ENCODE peak calls at places on chromosomes 12 and 14, in five cellular contexts. U is BE2C, B is IMR-90, S is Calu3, E is colonic mucosa. Z is an unnamed sample.

GRCh38 chr12:6684609-6685008 is 4.6 kb downstream of the ZNF384 start:
- DNase-seq in U (peak; percentile 67), E (peak; percentile 49), B (peak; percentile 16), S (peak; percentile 23), Z (no peak)

GRCh38 chr12:47808574-47809380 is 10.9 kb downstream of the HDAC7 start:
- DNase-seq in S (no peak), E (no peak), U (no peak), B (peak; percentile 44), Z (no peak)

GRCh38 chr14:103724116-103724515 is 8.5 kb downstream of the ZFYVE21 start:
- DNase-seq in S (no peak), U (peak; percentile 76), E (no peak), B (peak; percentile 36), Z (no peak)

GRCh38 chr12:3129301-3130052 is 52.3 kb downstream of the TSPAN9 start:
- DNase-seq in S (no peak), U (no peak), B (peak; percentile 88), E (no peak), Z (no peak)

GRCh38 chr12:12723681-12724420 is 6.7 kb downstream of the CDKN1B start:
- DNase-seq in B (peak; percentile 25), E (peak; percentile 52), S (peak; percentile 32), U (peak; percentile 48), Z (no peak)

GRCh38 chr14:29681308-29681707 is 246.3 kb downstream of the PRKD1 start:
- DNase-seq in U (no peak), B (peak; percentile 26), S (no peak), E (no peak), Z (no peak)

GRCh38 chr12:28172434-28173030 is 17.7 kb upstream of the CCDC91 start:
- DNase-seq in E (peak; percentile 33), B (peak; percentile 68), U (peak; percentile 42), S (peak; percentile 43), Z (peak; percentile 19)

GRCh38 chr14:104087505-104087904 is 2.0 kb downstream of the ASPG start:
- DNase-seq in U (peak; percentile 7), B (no peak), E (peak; percentile 27), S (no peak), Z (no peak)

GRCh38 chr14:30541318-30541717 is 17.6 kb upstream of the G2E3 start:
- DNase-seq in B (no peak), U (no peak), S (no peak), E (no peak), Z (no peak)

GRCh38 chr14:51304428-51304827 is 64.4 kb downstream of the TMX1 start:
- DNase-seq in B (peak; percentile 80), E (no peak), U (no peak), S (no peak), Z (no peak)

GRCh38 chr12:48691826-48692473 is 9.9 kb upstream of the KANSL2 start:
- DNase-seq in E (no peak), S (no peak), B (no peak), U (no peak), Z (no peak)

GRCh38 chr12:118980407-118981014 is 830 bp upstream of the SRRM4 start:
- DNase-seq in S (no peak), E (no peak), B (no peak), U (peak; percentile 83), Z (no peak)

GRCh38 chr12:46430340-46430948 is 57.9 kb upstream of the SLC38A2 start:
- DNase-seq in U (no peak), B (peak; percentile 89), S (peak; percentile 20), E (peak; percentile 37), Z (peak; percentile 47)

GRCh38 chr12:13347241-13348043 is 150.9 kb downstream of the EMP1 start:
- DNase-seq in S (peak; percentile 46), U (peak; percentile 43), B (peak; percentile 56), E (no peak), Z (peak; percentile 27)

GRCh38 chr12:89975578-89975977 is 266.9 kb upstream of the ATP2B1 start:
- DNase-seq in E (no peak), B (no peak), S (no peak), U (no peak), Z (no peak)

GRCh38 chr14:37599527-37600368 is 4.3 kb downstream of the TTC6 start:
- DNase-seq in S (peak; percentile 46), B (no peak), U (no peak), E (peak; percentile 31), Z (no peak)
- TF ChIP-seq CTCF in S (no peak), B (no peak), U (no peak), E (no peak), Z (no peak)

GRCh38 chr12:126726481-126727217 is 1540.3 kb upstream of the TMEM132C start:
- DNase-seq in S (no peak), U (no peak), E (no peak), B (no peak), Z (no peak)

GRCh38 chr12:126727656-126728055 is 1539.3 kb upstream of the TMEM132C start:
- DNase-seq in E (no peak), B (no peak), S (no peak), U (no peak), Z (no peak)

GRCh38 chr12:126727218-126727601 is 1539.8 kb upstream of the TMEM132C start:
- DNase-seq in S (no peak), B (no peak), U (no peak), E (no peak), Z (no peak)
- TF ChIP-seq CTCF in S (no peak), B (no peak), U (no peak), E (no peak), Z (no peak)

DNA sequence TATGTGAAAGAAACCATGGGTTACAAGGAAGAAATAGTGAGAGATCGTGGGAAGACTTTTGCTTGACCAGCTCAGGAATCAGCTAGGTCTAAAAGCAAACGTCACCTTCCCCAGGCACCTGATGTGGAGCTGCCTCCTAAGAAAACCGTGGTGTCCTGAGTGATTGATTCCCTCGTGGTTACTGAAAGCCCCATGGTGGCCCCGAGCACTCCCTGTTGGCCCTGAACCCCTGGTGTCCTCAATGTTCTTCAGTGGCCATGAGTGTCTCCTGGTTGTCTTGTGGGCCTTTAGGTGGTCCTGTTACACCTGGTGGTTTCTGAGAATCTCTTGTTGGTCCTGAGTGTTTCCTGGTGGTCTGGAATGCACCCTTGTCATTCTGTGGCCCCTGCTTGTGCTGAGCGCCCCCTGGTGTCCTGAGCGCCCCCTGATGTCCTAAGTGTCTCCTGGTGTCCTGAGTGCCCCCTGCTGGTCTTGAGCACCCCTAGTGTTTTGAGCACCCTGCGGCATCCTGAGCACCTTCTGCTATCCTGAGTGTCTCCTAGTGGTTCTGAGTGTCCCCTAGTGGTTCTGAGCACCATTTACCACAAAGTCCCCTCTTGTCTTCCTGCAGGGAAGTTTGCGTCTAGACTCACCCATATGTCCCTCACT is 518.7 kb downstream of the TMEM121 start:
- DNase-seq in S (peak; percentile 67), U (peak; percentile 88), E (peak; percentile 68), B (no peak), Z (no peak)
- TF ChIP-seq CTCF in S (peak; percentile 44), U (peak; percentile 98), E (peak; percentile 51), B (peak; percentile 16), Z (no peak)

DNA sequence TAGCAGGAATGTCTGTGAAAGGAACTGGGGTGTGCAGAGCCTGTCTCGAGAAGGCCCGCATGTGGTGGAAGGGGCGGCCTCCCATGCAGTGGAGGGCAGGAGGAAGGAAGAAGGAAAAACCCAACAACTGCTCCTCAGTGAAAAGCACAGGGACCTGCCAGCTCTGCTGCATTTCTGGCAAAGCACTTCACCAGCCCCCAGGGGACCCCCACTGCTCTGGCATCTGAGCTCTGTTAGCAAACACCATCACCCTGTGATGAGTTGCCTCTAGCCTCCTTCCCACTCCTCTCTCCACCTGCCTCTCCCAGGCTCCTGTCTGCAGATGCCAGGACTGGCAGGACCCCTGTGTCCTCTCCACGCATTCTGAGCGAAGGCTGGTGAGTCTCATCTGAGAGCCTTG is 69.0 kb upstream of the DDX11 start:
- DNase-seq in E (no peak), S (no peak), B (no peak), U (no peak), Z (no peak)
- TF ChIP-seq CTCF in E (no peak), S (no peak), B (no peak), U (no peak), Z (no peak)